ENCODE peak calls at places on chromosome 14, in nine cellular contexts. R is fibroblast of the aortic adventitia; E is thoracic aorta; S is B cell; X is CD8-positive, alpha-beta T cell; Y is heart right ventricle; G is mucosa of descending colon; T is AG10803; M is neural crest cell. W is an unnamed sample.

GRCh38 chr14:20328705-20329104 is 4.4 kb downstream of the CCNB1IP1 start:
- DNase-seq in R (no peak), E (no peak), S (no peak), X (no peak), Y (no peak), G (no peak), T (no peak), M (no peak), W (no peak)

GRCh38 chr14:76904740-76905569 is 78.7 kb downstream of the LRRC74A start:
- DNase-seq in R (peak), E (no peak), S (peak), X (peak), Y (peak), G (peak), T (peak), M (no peak), W (peak)

GRCh38 chr14:90368946-90369721 is 27.7 kb upstream of the CALM1 start:
- DNase-seq in R (no peak), E (no peak), S (peak), X (no peak), Y (no peak), G (peak), T (peak), M (no peak), W (no peak)

GRCh38 chr14:94320243-94320642 is 2.9 kb downstream of the SERPINA6 start:
- DNase-seq in R (no peak), E (no peak), S (no peak), X (no peak), Y (no peak), G (peak), T (no peak), M (no peak), W (no peak)

GRCh38 chr14:95870772-95871171 is 5.9 kb upstream of the TUNAR start:
- DNase-seq in R (no peak), E (no peak), S (no peak), X (no peak), Y (no peak), G (no peak), T (no peak), M (no peak), W (no peak)

GRCh38 chr14:67428501-67429031 is 16.6 kb upstream of the PLEK2 start:
- DNase-seq in R (peak), E (no peak), S (no peak), X (no peak), Y (no peak), G (no peak), T (peak), M (no peak), W (no peak)

GRCh38 chr14:105050551-105050897 is 14.7 kb downstream of the GPR132 start:
- DNase-seq in R (no peak), E (no peak), S (no peak), X (no peak), Y (no peak), G (peak), T (peak), M (no peak), W (no peak)

GRCh38 chr14:73059326-73059725 is 992 bp downstream of the RBM25 start:
- DNase-seq in R (peak), E (no peak), S (no peak), X (no peak), Y (no peak), G (no peak), T (peak), M (no peak), W (no peak)

GRCh38 chr14:21070610-21071224 is 613 bp downstream of the ARHGEF40 start:
- DNase-seq in R (peak), E (no peak), S (no peak), X (no peak), Y (peak), G (peak), T (peak), M (peak), W (peak)

GRCh38 chr14:60649815-60650381 is 621 bp upstream of the SIX1 start:
- DNase-seq in R (peak), E (no peak), S (peak), X (no peak), Y (no peak), G (no peak), T (no peak), M (no peak), W (no peak)

GRCh38 chr14:73460691-73461127 is 2.4 kb upstream of the NUMB start:
- DNase-seq in R (peak), E (no peak), S (no peak), X (no peak), Y (no peak), G (peak), T (peak), M (no peak), W (peak)

GRCh38 chr14:105842105-105842504 is 315.7 kb downstream of the TMEM121 start:
- DNase-seq in R (no peak), E (no peak), S (no peak), X (no peak), Y (no peak), G (no peak), T (no peak), M (no peak), W (no peak)

GRCh38 chr14:23877111-23877510 is 76.5 kb upstream of the DHRS4 start:
- DNase-seq in R (no peak), E (no peak), S (no peak), X (no peak), Y (no peak), G (no peak), T (no peak), M (no peak), W (no peak)

GRCh38 chr14:95765016-95765415 is 51.1 kb upstream of the TCL1A start:
- DNase-seq in R (no peak), E (no peak), S (no peak), X (no peak), Y (no peak), G (no peak), T (no peak), M (no peak), W (no peak)

GRCh38 chr14:67413806-67414769 is 2.1 kb upstream of the PLEK2 start:
- DNase-seq in R (peak), E (no peak), S (no peak), X (no peak), Y (no peak), G (no peak), T (peak), M (no peak), W (no peak)

GRCh38 chr14:48274826-48275225 is 599.4 kb upstream of the MDGA2 start:
- DNase-seq in R (no peak), E (no peak), S (no peak), X (no peak), Y (no peak), G (no peak), T (no peak), M (no peak), W (no peak)

GRCh38 chr14:90795744-90796143 is 20.5 kb downstream of the TTC7B start:
- DNase-seq in R (peak), E (no peak), S (no peak), X (no peak), Y (no peak), G (no peak), T (peak), M (no peak), W (no peak)

GRCh38 chr14:90562652-90563051 is 165.8 kb downstream of the CALM1 start:
- DNase-seq in R (no peak), E (no peak), S (no peak), X (no peak), Y (no peak), G (no peak), T (no peak), M (no peak), W (no peak)

GRCh38 chr14:90900712-90901111 is 84.5 kb upstream of the TTC7B start:
- DNase-seq in R (peak), E (no peak), S (no peak), X (no peak), Y (no peak), G (no peak), T (peak), M (no peak), W (no peak)

GRCh38 chr14:100065161-100065871 is at the start of gene EVL:
- DNase-seq in R (no peak), E (no peak), S (peak), X (peak), Y (peak), G (peak), T (no peak), M (no peak), W (no peak)

GRCh38 chr14:101547961-101548669 is 13.2 kb upstream of the DIO3 start:
- DNase-seq in R (no peak), E (no peak), S (no peak), X (no peak), Y (no peak), G (no peak), T (no peak), M (no peak), W (no peak)

GRCh38 chr14:50121506-50121905 is 5.1 kb upstream of the VCPKMT start:
- DNase-seq in R (no peak), E (no peak), S (no peak), X (no peak), Y (no peak), G (no peak), T (no peak), M (no peak), W (no peak)
- TF ChIP-seq CTCF in R (no peak), E (no peak), S (no peak), X (no peak), Y (no peak), G (no peak), T (no peak), M (no peak), W (no peak)

GRCh38 chr14:75469606-75470237 is 41.9 kb downstream of the JDP2 start:
- DNase-seq in R (no peak), E (no peak), S (no peak), X (no peak), Y (no peak), G (peak), T (no peak), M (no peak), W (no peak)
- TF ChIP-seq CTCF in R (no peak), E (no peak), S (no peak), X (no peak), Y (no peak), G (no peak), T (no peak), M (no peak), W (no peak)

DNA sequence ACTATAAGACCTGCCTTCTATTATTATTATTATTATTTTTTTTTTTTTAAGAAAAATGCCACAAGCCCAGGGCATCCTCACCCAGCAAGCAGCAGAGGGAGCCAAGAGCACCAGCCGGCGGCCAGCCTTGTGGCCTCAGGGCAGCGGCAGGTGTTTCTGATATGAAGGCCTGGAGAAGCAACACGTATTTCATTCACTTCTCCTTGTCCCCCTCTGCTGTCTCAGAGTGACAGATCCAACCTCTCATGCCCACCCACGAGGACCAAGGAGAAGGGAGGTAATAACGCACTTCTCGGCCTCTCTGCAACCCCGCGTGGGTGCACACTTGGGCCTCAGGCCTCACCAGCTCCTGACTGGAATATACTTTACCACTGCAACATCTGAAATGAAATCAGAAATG is 25.4 kb downstream of the CDC42BPB start:
- DNase-seq in R (no peak), E (no peak), S (no peak), X (no peak), Y (no peak), G (peak), T (peak), M (no peak), W (no peak)
- TF ChIP-seq CTCF in R (no peak), E (no peak), S (no peak), X (no peak), Y (no peak), G (no peak), T (peak), M (no peak), W (no peak)

GRCh38 chr14:55665067-55665700 is 85.2 kb downstream of the KTN1 start:
- DNase-seq in R (no peak), E (no peak), S (no peak), X (no peak), Y (no peak), G (no peak), T (no peak), M (no peak), W (no peak)
- TF ChIP-seq CTCF in R (no peak), E (no peak), S (no peak), X (no peak), Y (no peak), G (no peak), T (no peak), M (no peak), W (no peak)

GRCh38 chr14:54554401-54554800 is 12.5 kb upstream of the SAMD4A start:
- DNase-seq in R (no peak), E (no peak), S (no peak), X (no peak), Y (no peak), G (no peak), T (no peak), M (no peak), W (no peak)

GRCh38 chr14:54549862-54550261 is 17.1 kb upstream of the SAMD4A start:
- DNase-seq in R (peak), E (no peak), S (no peak), X (no peak), Y (no peak), G (no peak), T (no peak), M (no peak), W (no peak)

GRCh38 chr14:54550514-54550913 is 16.4 kb upstream of the SAMD4A start:
- DNase-seq in R (no peak), E (no peak), S (no peak), X (no peak), Y (no peak), G (no peak), T (no peak), M (no peak), W (no peak)

GRCh38 chr14:54556535-54556934 is 10.4 kb upstream of the SAMD4A start:
- DNase-seq in R (no peak), E (no peak), S (no peak), X (no peak), Y (no peak), G (no peak), T (peak), M (no peak), W (no peak)

GRCh38 chr14:54555651-54556050 is 11.3 kb upstream of the SAMD4A start:
- DNase-seq in R (no peak), E (no peak), S (no peak), X (no peak), Y (no peak), G (no peak), T (no peak), M (no peak), W (no peak)
- TF ChIP-seq CTCF in R (no peak), E (no peak), S (no peak), X (no peak), Y (no peak), G (no peak), T (peak), M (peak), W (no peak)

GRCh38 chr14:35384386-35385041 is 20.0 kb downstream of the NFKBIA start:
- DNase-seq in R (peak), E (no peak), S (no peak), X (no peak), Y (peak), G (peak), T (peak), M (no peak), W (no peak)
- TF ChIP-seq CTCF in R (peak), E (no peak), S (no peak), X (no peak), Y (peak), G (no peak), T (no peak), M (no peak), W (no peak)

W was measured in lower leg skin.